ENCODE peak calls at places on chromosomes 3 and 15, in eight cellular contexts. One of them, this sample, is unnamed.

GRCh38 chr3:120177907-120178306 is 83.7 kb upstream of the GSK3B start:
- DNase-seq in cardiac fibroblast: peak
- DNase-seq in astrocyte of the cerebellum: no peak
- DNase-seq in epithelial cell of esophagus: no peak
- DNase-seq in aorta: no peak
- DNase-seq in tibial nerve: no peak
- DNase-seq in psoas muscle: no peak
- DNase-seq in small intestine: no peak
- DNase-seq in this sample: no peak

GRCh38 chr3:169072494-169072893 is 591.0 kb downstream of the MECOM start:
- DNase-seq in cardiac fibroblast: no peak
- DNase-seq in astrocyte of the cerebellum: no peak
- DNase-seq in epithelial cell of esophagus: no peak
- DNase-seq in aorta: no peak
- DNase-seq in tibial nerve: no peak
- DNase-seq in psoas muscle: no peak
- DNase-seq in small intestine: no peak
- DNase-seq in this sample: no peak

GRCh38 chr3:124381565-124382333 is 348.5 kb upstream of the UMPS start:
- DNase-seq in cardiac fibroblast: no peak
- DNase-seq in astrocyte of the cerebellum: no peak
- DNase-seq in epithelial cell of esophagus: peak
- DNase-seq in aorta: no peak
- DNase-seq in tibial nerve: no peak
- DNase-seq in psoas muscle: no peak
- DNase-seq in small intestine: no peak
- DNase-seq in this sample: no peak

GRCh38 chr3:30098206-30098605 is 508.2 kb upstream of the TGFBR2 start:
- DNase-seq in cardiac fibroblast: no peak
- DNase-seq in astrocyte of the cerebellum: no peak
- DNase-seq in epithelial cell of esophagus: peak
- DNase-seq in aorta: no peak
- DNase-seq in tibial nerve: no peak
- DNase-seq in psoas muscle: no peak
- DNase-seq in small intestine: no peak
- DNase-seq in this sample: no peak

GRCh38 chr15:47737424-47737823 is 20.1 kb downstream of the SEMA6D start:
- DNase-seq in cardiac fibroblast: peak
- DNase-seq in astrocyte of the cerebellum: no peak
- DNase-seq in epithelial cell of esophagus: no peak
- DNase-seq in aorta: no peak
- DNase-seq in tibial nerve: no peak
- DNase-seq in psoas muscle: no peak
- DNase-seq in small intestine: no peak
- DNase-seq in this sample: no peak

GRCh38 chr3:191360620-191361019 is 30.3 kb upstream of the UTS2B start:
- DNase-seq in cardiac fibroblast: no peak
- DNase-seq in astrocyte of the cerebellum: no peak
- DNase-seq in epithelial cell of esophagus: peak
- DNase-seq in aorta: no peak
- DNase-seq in tibial nerve: no peak
- DNase-seq in psoas muscle: no peak
- DNase-seq in small intestine: no peak
- DNase-seq in this sample: no peak

GRCh38 chr3:14462738-14463137 is 60.3 kb downstream of the SLC6A6 start:
- DNase-seq in cardiac fibroblast: no peak
- DNase-seq in astrocyte of the cerebellum: no peak
- DNase-seq in epithelial cell of esophagus: peak
- DNase-seq in aorta: no peak
- DNase-seq in tibial nerve: no peak
- DNase-seq in psoas muscle: no peak
- DNase-seq in small intestine: no peak
- DNase-seq in this sample: no peak

GRCh38 chr3:69770219-69770618 is 31.0 kb downstream of the MITF start:
- DNase-seq in cardiac fibroblast: no peak
- DNase-seq in astrocyte of the cerebellum: no peak
- DNase-seq in epithelial cell of esophagus: peak
- DNase-seq in aorta: no peak
- DNase-seq in tibial nerve: no peak
- DNase-seq in psoas muscle: no peak
- DNase-seq in small intestine: no peak
- DNase-seq in this sample: peak

GRCh38 chr3:30289751-30290150 is 316.6 kb upstream of the TGFBR2 start:
- DNase-seq in cardiac fibroblast: no peak
- DNase-seq in astrocyte of the cerebellum: peak
- DNase-seq in epithelial cell of esophagus: no peak
- DNase-seq in aorta: no peak
- DNase-seq in tibial nerve: no peak
- DNase-seq in psoas muscle: no peak
- DNase-seq in small intestine: no peak
- DNase-seq in this sample: no peak

GRCh38 chr3:149657458-149657795 is 398 bp downstream of the WWTR1 start:
- DNase-seq in cardiac fibroblast: peak
- DNase-seq in astrocyte of the cerebellum: no peak
- DNase-seq in epithelial cell of esophagus: no peak
- DNase-seq in aorta: no peak
- DNase-seq in tibial nerve: peak
- DNase-seq in psoas muscle: peak
- DNase-seq in small intestine: peak
- DNase-seq in this sample: no peak

GRCh38 chr3:149660462-149660861 is 2.6 kb upstream of the WWTR1 start:
- DNase-seq in cardiac fibroblast: no peak
- DNase-seq in astrocyte of the cerebellum: no peak
- DNase-seq in epithelial cell of esophagus: no peak
- DNase-seq in aorta: no peak
- DNase-seq in tibial nerve: no peak
- DNase-seq in psoas muscle: no peak
- DNase-seq in small intestine: no peak
- DNase-seq in this sample: no peak

GRCh38 chr3:149657796-149658443 is at the start of gene WWTR1:
- DNase-seq in cardiac fibroblast: peak
- DNase-seq in astrocyte of the cerebellum: peak
- DNase-seq in epithelial cell of esophagus: peak
- DNase-seq in aorta: peak
- DNase-seq in tibial nerve: peak
- DNase-seq in psoas muscle: peak
- DNase-seq in small intestine: peak
- DNase-seq in this sample: peak

GRCh38 chr3:149658444-149659172 is 783 bp upstream of the WWTR1 start:
- DNase-seq in cardiac fibroblast: peak
- DNase-seq in astrocyte of the cerebellum: peak
- DNase-seq in epithelial cell of esophagus: peak
- DNase-seq in aorta: peak
- DNase-seq in tibial nerve: peak
- DNase-seq in psoas muscle: peak
- DNase-seq in small intestine: peak
- DNase-seq in this sample: no peak

DNA sequence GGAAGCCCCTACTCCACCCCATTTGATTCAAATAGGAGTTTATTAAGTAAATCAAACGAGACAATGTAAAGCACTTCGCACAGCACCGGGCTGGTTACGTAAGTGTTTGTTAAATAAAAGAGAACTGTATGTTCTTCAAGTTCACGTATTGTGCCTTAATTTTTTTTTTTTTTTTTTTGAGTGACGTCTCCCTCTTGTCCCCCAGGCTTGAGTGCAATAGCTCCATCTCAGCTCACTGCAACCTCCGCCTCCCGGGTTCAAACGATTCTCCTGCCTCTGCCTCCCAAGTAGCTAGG is 1.3 kb upstream of the WWTR1 start:
- DNase-seq in cardiac fibroblast: no peak
- DNase-seq in astrocyte of the cerebellum: no peak
- DNase-seq in epithelial cell of esophagus: no peak
- DNase-seq in aorta: no peak
- DNase-seq in tibial nerve: peak
- DNase-seq in psoas muscle: no peak
- DNase-seq in small intestine: no peak
- DNase-seq in this sample: no peak
- H3K4me3 ChIP-seq in cardiac fibroblast: peak
- H3K4me3 ChIP-seq in astrocyte of the cerebellum: peak
- H3K4me3 ChIP-seq in epithelial cell of esophagus: peak
- H3K4me3 ChIP-seq in aorta: no peak
- H3K4me3 ChIP-seq in tibial nerve: peak
- H3K4me3 ChIP-seq in psoas muscle: peak
- H3K4me3 ChIP-seq in small intestine: no peak
- H3K4me3 ChIP-seq in this sample: peak

GRCh38 chr15:85543741-85544155 is 163.3 kb downstream of the AKAP13 start:
- DNase-seq in cardiac fibroblast: peak
- DNase-seq in astrocyte of the cerebellum: no peak
- DNase-seq in epithelial cell of esophagus: peak
- DNase-seq in aorta: peak
- DNase-seq in tibial nerve: peak
- DNase-seq in psoas muscle: peak
- DNase-seq in small intestine: peak
- DNase-seq in this sample: no peak
- H3K4me3 ChIP-seq in cardiac fibroblast: no peak
- H3K4me3 ChIP-seq in astrocyte of the cerebellum: no peak
- H3K4me3 ChIP-seq in epithelial cell of esophagus: no peak
- H3K4me3 ChIP-seq in aorta: no peak
- H3K4me3 ChIP-seq in tibial nerve: no peak
- H3K4me3 ChIP-seq in psoas muscle: peak
- H3K4me3 ChIP-seq in small intestine: no peak
- H3K4me3 ChIP-seq in this sample: no peak

DNA sequence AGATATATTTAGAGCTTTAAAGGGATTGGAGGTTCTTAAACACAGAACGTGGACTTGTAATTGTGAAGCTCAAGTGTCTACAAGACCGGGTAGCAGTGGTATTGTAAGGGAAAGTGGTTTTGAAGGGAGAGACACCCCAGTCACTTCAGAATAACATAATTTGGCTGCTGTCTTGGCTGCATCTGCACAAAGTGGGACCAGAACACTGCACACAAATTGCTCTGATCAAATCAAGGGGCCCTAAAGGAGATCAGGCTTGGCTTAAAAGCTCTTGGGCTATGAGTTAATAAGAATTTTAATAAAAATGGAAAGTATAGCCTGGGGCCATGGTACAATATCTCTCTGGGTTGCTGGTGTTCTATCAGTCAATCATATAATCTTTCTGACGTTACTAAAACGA is 356.1 kb upstream of the ICE2 start:
- DNase-seq in cardiac fibroblast: no peak
- DNase-seq in astrocyte of the cerebellum: no peak
- DNase-seq in epithelial cell of esophagus: no peak
- DNase-seq in aorta: no peak
- DNase-seq in tibial nerve: no peak
- DNase-seq in psoas muscle: no peak
- DNase-seq in small intestine: no peak
- DNase-seq in this sample: no peak
- H3K4me3 ChIP-seq in cardiac fibroblast: no peak
- H3K4me3 ChIP-seq in astrocyte of the cerebellum: no peak
- H3K4me3 ChIP-seq in epithelial cell of esophagus: no peak
- H3K4me3 ChIP-seq in aorta: no peak
- H3K4me3 ChIP-seq in tibial nerve: no peak
- H3K4me3 ChIP-seq in psoas muscle: no peak
- H3K4me3 ChIP-seq in small intestine: no peak
- H3K4me3 ChIP-seq in this sample: no peak

DNA sequence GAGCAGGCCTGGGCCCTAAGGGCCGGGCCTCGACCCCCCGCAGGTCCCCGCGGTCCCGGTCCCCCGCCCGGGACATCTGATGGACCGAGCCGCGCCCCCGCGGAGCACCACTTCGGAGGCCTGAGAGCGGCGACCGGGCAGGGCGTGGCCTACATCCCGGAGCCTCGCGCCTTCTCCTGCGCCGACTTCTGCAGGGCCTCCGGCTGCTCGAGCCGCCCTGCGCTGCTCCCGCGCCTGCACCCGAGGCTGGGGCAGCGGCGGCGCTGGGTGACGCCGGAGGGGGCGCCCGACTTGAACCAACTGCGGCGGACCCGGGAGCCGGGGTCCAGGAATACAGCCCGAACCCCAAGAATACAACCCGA is 14.9 kb upstream of the GP9 start:
- DNase-seq in cardiac fibroblast: no peak
- DNase-seq in astrocyte of the cerebellum: no peak
- DNase-seq in epithelial cell of esophagus: peak
- DNase-seq in aorta: peak
- DNase-seq in tibial nerve: no peak
- DNase-seq in psoas muscle: peak
- DNase-seq in small intestine: no peak
- DNase-seq in this sample: no peak
- H3K4me3 ChIP-seq in cardiac fibroblast: no peak
- H3K4me3 ChIP-seq in astrocyte of the cerebellum: no peak
- H3K4me3 ChIP-seq in epithelial cell of esophagus: no peak
- H3K4me3 ChIP-seq in aorta: no peak
- H3K4me3 ChIP-seq in tibial nerve: peak
- H3K4me3 ChIP-seq in psoas muscle: peak
- H3K4me3 ChIP-seq in small intestine: peak
- H3K4me3 ChIP-seq in this sample: no peak

GRCh38 chr15:72227192-72227586 is 3.8 kb downstream of the PKM start:
- DNase-seq in cardiac fibroblast: peak
- DNase-seq in astrocyte of the cerebellum: peak
- DNase-seq in epithelial cell of esophagus: peak
- DNase-seq in aorta: no peak
- DNase-seq in tibial nerve: no peak
- DNase-seq in psoas muscle: peak
- DNase-seq in small intestine: peak
- DNase-seq in this sample: peak

GRCh38 chr15:72230197-72231065 is 559 bp downstream of the PKM start:
- DNase-seq in cardiac fibroblast: peak
- DNase-seq in astrocyte of the cerebellum: peak
- DNase-seq in epithelial cell of esophagus: peak
- DNase-seq in aorta: peak
- DNase-seq in tibial nerve: peak
- DNase-seq in psoas muscle: peak
- DNase-seq in small intestine: peak
- DNase-seq in this sample: no peak

GRCh38 chr15:72229947-72230196 is 1.1 kb downstream of the PKM start:
- DNase-seq in cardiac fibroblast: no peak
- DNase-seq in astrocyte of the cerebellum: no peak
- DNase-seq in epithelial cell of esophagus: no peak
- DNase-seq in aorta: no peak
- DNase-seq in tibial nerve: no peak
- DNase-seq in psoas muscle: no peak
- DNase-seq in small intestine: peak
- DNase-seq in this sample: no peak

GRCh38 chr15:72229076-72229946 is 1.7 kb downstream of the PKM start:
- DNase-seq in cardiac fibroblast: peak
- DNase-seq in astrocyte of the cerebellum: no peak
- DNase-seq in epithelial cell of esophagus: peak
- DNase-seq in aorta: peak
- DNase-seq in tibial nerve: peak
- DNase-seq in psoas muscle: peak
- DNase-seq in small intestine: peak
- DNase-seq in this sample: no peak

GRCh38 chr15:72227720-72228119 is 3.3 kb downstream of the PKM start:
- DNase-seq in cardiac fibroblast: no peak
- DNase-seq in astrocyte of the cerebellum: no peak
- DNase-seq in epithelial cell of esophagus: no peak
- DNase-seq in aorta: no peak
- DNase-seq in tibial nerve: no peak
- DNase-seq in psoas muscle: no peak
- DNase-seq in small intestine: no peak
- DNase-seq in this sample: no peak
- H3K4me3 ChIP-seq in cardiac fibroblast: peak
- H3K4me3 ChIP-seq in astrocyte of the cerebellum: peak
- H3K4me3 ChIP-seq in epithelial cell of esophagus: peak
- H3K4me3 ChIP-seq in aorta: no peak
- H3K4me3 ChIP-seq in tibial nerve: no peak
- H3K4me3 ChIP-seq in psoas muscle: peak
- H3K4me3 ChIP-seq in small intestine: no peak
- H3K4me3 ChIP-seq in this sample: peak

This sample was measured in epithelial cell of proximal tubule.